ENCODE peak calls at places on chromosomes 3 and 15, in four cellular contexts. Z, J, H and U are unnamed samples.
A peak's percentile ranks its signal among the peaks of the same experiment; 100 is the strongest.

GRCh38 chr15:69160976-69161877 is 792 bp downstream of the GLCE start:
- DNase-seq in Z (peak; percentile 21), J (peak; percentile 71), H (peak; percentile 21), U (no peak)

GRCh38 chr15:43877371-43877770 is 50.6 kb downstream of the WDR76 start:
- DNase-seq in Z (no peak), J (no peak), H (no peak), U (no peak)

GRCh38 chr15:90716317-90716975 is 700 bp upstream of the BLM start:
- DNase-seq in Z (no peak), J (no peak), H (no peak), U (no peak)

GRCh38 chr3:89851974-89852621 is 744.7 kb downstream of the EPHA3 start:
- DNase-seq in Z (peak; percentile 6), J (no peak), H (no peak), U (no peak)

GRCh38 chr3:130258532-130258952 is 86.9 kb upstream of the COL6A5 start:
- DNase-seq in Z (peak; percentile 9), J (no peak), H (no peak), U (no peak)

GRCh38 chr3:30908466-30909037 is 14.1 kb upstream of the GADL1 start:
- DNase-seq in Z (no peak), J (no peak), H (no peak), U (no peak)

GRCh38 chr3:120094776-120095225 is 554 bp upstream of the GSK3B start:
- DNase-seq in Z (peak; percentile 100), J (peak; percentile 98), H (peak; percentile 100), U (peak; percentile 99)

GRCh38 chr3:53730565-53730964 is 115.7 kb downstream of the CHDH start:
- DNase-seq in Z (no peak), J (no peak), H (no peak), U (no peak)

GRCh38 chr15:31161990-31162389 is 60.5 kb upstream of the TRPM1 start:
- DNase-seq in Z (no peak), J (no peak), H (no peak), U (no peak)

GRCh38 chr15:31396881-31397560 is 70.4 kb downstream of the KLF13 start:
- DNase-seq in Z (peak; percentile 86), J (peak; percentile 96), H (peak; percentile 94), U (no peak)

GRCh38 chr3:133892546-133893231 is 3.0 kb downstream of the RAB6B start:
- DNase-seq in Z (no peak), J (no peak), H (peak; percentile 19), U (no peak)

GRCh38 chr15:69663982-69664381 is 211.4 kb downstream of the RPLP1 start:
- DNase-seq in Z (no peak), J (no peak), H (no peak), U (no peak)

GRCh38 chr3:187130346-187131066 is 8.8 kb downstream of the RPL39L start:
- DNase-seq in Z (no peak), J (no peak), H (no peak), U (peak; percentile 47)

GRCh38 chr15:44468713-44469385 is 41.4 kb downstream of the CTDSPL2 start:
- DNase-seq in Z (no peak), J (no peak), H (no peak), U (no peak)

GRCh38 chr3:128071771-128072453 is 19.7 kb downstream of the SEC61A1 start:
- DNase-seq in Z (no peak), J (peak; percentile 61), H (no peak), U (no peak)

GRCh38 chr3:154224366-154224765 is 99.9 kb downstream of the DHX36 start:
- DNase-seq in Z (no peak), J (no peak), H (no peak), U (no peak)

GRCh38 chr3:65265511-65265910 is 577.7 kb upstream of the ADAMTS9 start:
- DNase-seq in Z (no peak), J (no peak), H (no peak), U (no peak)

GRCh38 chr3:109903100-109903499 is 565.8 kb upstream of the DPPA4 start:
- DNase-seq in Z (no peak), J (no peak), H (no peak), U (no peak)

GRCh38 chr3:160667452-160667851 is 9.5 kb upstream of the ARL14 start:
- DNase-seq in Z (no peak), J (no peak), H (no peak), U (peak; percentile 65)

DNA sequence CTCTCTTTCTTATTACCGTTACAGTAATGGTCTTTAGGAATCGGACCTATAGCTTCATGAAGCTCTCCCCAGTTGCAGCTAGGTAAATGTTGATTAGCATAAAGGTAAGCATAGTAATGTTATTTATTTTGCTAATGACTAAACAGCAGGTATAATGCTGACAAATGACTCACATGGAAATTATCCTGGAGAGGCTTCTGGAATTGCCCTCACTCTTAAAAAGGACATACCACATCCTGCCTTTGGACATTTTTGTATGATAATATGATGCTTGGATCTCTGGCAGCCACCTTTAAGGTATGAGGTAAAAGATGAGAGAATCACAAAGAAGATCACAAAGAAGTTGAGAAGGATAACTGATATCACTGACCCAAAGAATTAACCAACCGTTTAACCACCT is 238.6 kb downstream of the CHL1 start:
- DNase-seq in Z (no peak), J (no peak), H (no peak), U (no peak)
- TF ChIP-seq CTCF in Z (no peak), J (no peak), H (no peak), U (no peak)

GRCh38 chr15:40338921-40339620 is 1.7 kb downstream of the CCDC9B start:
- DNase-seq in Z (no peak), J (no peak), H (no peak), U (peak; percentile 45)
- H3K4me3 ChIP-seq in Z (no peak overlapping the region), J (peak overlapping the region; percentile 60), H (peak overlapping the region; percentile 35), U (peak overlapping the region; percentile 65)

GRCh38 chr3:45547202-45547701 is 47.3 kb upstream of the LIMD1 start:
- DNase-seq in Z (no peak), J (no peak), H (no peak), U (no peak)
- TF ChIP-seq CTCF in Z (no peak), J (no peak), H (no peak), U (no peak)

DNA sequence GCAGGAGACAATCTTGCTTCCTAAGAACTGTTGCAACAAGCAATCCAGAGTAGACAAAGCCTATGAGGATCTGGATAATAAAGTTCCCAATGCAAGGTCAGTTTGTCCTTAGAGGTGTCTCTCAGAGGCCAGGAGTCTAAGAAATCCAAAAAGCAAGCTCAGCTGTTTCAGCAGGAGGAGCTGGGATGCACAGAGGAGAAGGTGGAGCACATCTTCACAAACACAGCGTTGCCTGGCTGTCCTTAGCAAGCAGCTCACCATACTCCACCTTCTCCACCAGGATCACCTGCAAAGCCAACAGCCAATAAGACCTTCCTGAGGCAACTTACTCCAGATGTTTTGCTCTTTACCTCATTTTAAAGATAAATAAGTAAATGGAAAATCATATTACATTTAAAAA is 365 bp downstream of the ZBED2 start:
- DNase-seq in Z (no peak), J (no peak), H (no peak), U (no peak)
- H3K4me3 ChIP-seq in Z (no peak overlapping the region), J (no peak overlapping the region), H (no peak overlapping the region), U (no peak overlapping the region)

DNA sequence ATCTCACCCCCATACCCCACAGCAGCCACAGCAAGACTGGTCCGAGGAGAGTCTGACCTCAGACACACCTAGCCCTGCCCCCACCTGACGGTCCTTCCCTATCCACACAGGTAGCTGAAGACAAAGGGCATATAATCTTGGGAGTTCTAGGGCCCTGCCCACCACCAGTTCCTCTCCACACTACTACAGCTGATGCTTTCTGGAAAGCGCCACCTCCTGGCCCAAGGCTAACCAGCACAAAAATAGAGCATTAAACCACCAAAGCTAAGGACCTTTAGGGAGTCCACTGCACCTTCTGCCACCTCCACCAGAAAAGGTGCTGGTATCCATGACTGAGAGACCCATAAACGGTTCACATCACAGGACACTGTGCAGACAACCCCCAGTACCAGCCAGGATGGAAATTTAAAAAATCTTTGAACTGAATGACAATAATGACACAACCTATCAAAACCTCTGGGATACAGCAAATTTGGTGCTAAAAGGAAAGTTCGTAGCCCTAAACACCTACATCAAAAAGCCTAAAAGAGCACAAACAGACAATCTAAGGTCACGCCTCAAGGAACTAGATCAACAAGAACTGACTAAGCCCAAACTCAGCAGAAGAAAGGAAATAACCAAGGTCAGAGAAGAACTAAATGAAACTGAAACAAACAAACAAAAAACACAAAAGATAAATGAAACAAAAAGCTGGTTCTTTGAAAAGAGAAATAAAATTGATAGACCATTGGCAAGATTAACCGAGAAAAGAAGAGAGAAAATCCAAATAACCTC is 122.1 kb upstream of the TPRG1 start:
- DNase-seq in Z (no peak), J (no peak), H (no peak), U (no peak)
- TF ChIP-seq CTCF in Z (no peak), J (no peak), H (no peak), U (peak; percentile 38)

GRCh38 chr15:38531509-38531908 is 33.1 kb downstream of the RASGRP1 start:
- DNase-seq in Z (no peak), J (no peak), H (no peak), U (peak; percentile 86)
- H3K4me3 ChIP-seq in Z (no peak overlapping the region), J (no peak overlapping the region), H (no peak overlapping the region), U (no peak overlapping the region)

GRCh38 chr3:124786491-124787241 is 56.4 kb downstream of the UMPS start:
- DNase-seq in Z (no peak), J (no peak), H (no peak), U (no peak)
- TF ChIP-seq CTCF in Z (no peak), J (peak; percentile 37), H (peak; percentile 54), U (peak; percentile 41)

DNA sequence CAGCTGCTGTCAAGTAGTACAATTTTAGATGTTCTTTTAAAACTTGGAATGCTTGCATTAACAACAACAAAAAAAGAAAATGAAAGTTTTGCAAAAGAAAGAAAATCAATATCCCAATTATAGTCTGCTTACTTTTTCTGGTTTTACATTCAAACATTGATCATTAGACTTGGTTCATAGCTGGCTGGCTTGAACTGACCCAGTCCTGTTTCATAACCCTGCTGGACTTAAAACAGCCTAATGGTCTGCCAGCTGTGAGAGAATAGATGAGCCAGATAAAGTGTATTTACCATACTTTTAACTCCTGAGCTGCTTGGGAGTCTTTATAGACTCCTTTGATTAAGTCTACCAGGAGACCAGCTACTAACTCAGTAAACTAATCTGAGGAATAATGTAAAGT is 59.2 kb downstream of the PIAS1 start:
- DNase-seq in Z (no peak), J (no peak), H (no peak), U (no peak)
- H3K4me3 ChIP-seq in Z (no peak overlapping the region), J (no peak overlapping the region), H (no peak overlapping the region), U (no peak overlapping the region)

GRCh38 chr15:93066834-93067648 is 22.0 kb downstream of the RGMA start:
- DNase-seq in Z (peak; percentile 67), J (no peak), H (peak; percentile 60), U (no peak)
- TF ChIP-seq CTCF in Z (no peak), J (no peak), H (no peak), U (no peak)

DNA sequence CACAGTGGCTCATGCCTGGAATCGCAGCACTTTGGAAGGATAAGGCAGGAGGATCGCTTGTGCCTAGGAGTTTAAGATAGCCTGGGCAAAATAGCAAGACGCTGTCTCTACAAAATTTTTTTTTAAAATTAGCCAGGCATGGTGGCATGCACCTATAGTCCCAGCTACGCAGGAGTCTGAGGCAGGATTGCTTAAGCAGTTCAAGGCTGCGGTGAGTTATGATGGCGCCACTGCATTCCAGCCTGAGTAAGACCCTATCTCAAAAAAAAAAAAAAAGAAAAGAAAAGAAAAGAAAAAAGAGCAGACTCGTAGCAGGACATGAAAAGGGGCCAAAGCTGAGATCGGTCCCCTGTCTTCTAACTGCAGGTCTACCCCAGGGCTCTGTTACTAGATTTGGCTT is 18.9 kb downstream of the SRGAP3 start:
- DNase-seq in Z (no peak), J (no peak), H (no peak), U (no peak)
- H3K4me3 ChIP-seq in Z (no peak overlapping the region), J (no peak overlapping the region), H (no peak overlapping the region), U (no peak overlapping the region)